ENCODE peak calls at places on chromosomes 3 and 15, in four cellular contexts. M, B, G and Z are unnamed samples.

GRCh38 chr3:167973046-167973445 is 122.7 kb downstream of the GOLIM4 start:
- DNase-seq in G (no peak), B (no peak), M (no peak), Z (no peak)

GRCh38 chr3:42557849-42558248 is 23.9 kb downstream of the SEC22C start:
- DNase-seq in M (peak), B (no peak), G (no peak), Z (no peak)

GRCh38 chr3:50652709-50653108 is 22.0 kb upstream of the DOCK3 start:
- DNase-seq in M (peak), B (peak), G (peak), Z (peak)

GRCh38 chr3:184908859-184909258 is 96.9 kb downstream of the VPS8 start:
- DNase-seq in G (no peak), M (no peak), B (no peak), Z (no peak)

GRCh38 chr15:83248944-83249343 is 35.5 kb downstream of the BNC1 start:
- DNase-seq in G (no peak), M (no peak), B (no peak), Z (no peak)

GRCh38 chr3:55445551-55445950 is 41.6 kb downstream of the WNT5A start:
- DNase-seq in M (peak), G (no peak), B (no peak), Z (no peak)

GRCh38 chr15:100284701-100285100 is 57.1 kb downstream of the ADAMTS17 start:
- DNase-seq in B (no peak), M (no peak), G (no peak), Z (no peak)

GRCh38 chr15:98649996-98650870 is 1.9 kb downstream of the IGF1R start:
- DNase-seq in B (no peak), G (no peak), M (peak), Z (no peak)

GRCh38 chr3:110731148-110731547 is 340.5 kb upstream of the NECTIN3 start:
- DNase-seq in B (no peak), M (no peak), G (no peak), Z (no peak)

GRCh38 chr3:141738636-141739363 is 702 bp downstream of the RNF7 start:
- DNase-seq in B (peak), G (no peak), M (no peak), Z (no peak)

GRCh38 chr15:79989682-79990081 is 18.7 kb upstream of the BCL2A1 start:
- DNase-seq in G (no peak), M (no peak), B (no peak), Z (no peak)

GRCh38 chr3:122356402-122356801 is 26.6 kb downstream of the MIX23 start:
- DNase-seq in M (peak), B (peak), G (no peak), Z (peak)

GRCh38 chr3:24237971-24238767 is 256.5 kb downstream of the THRB start:
- DNase-seq in M (peak), B (peak), G (peak), Z (peak)

GRCh38 chr3:149506540-149506939 is 32.0 kb downstream of the TM4SF4 start:
- DNase-seq in B (no peak), M (no peak), G (no peak), Z (no peak)

GRCh38 chr3:57805263-57805662 is 49.2 kb downstream of the SLMAP start:
- DNase-seq in G (no peak), B (peak), M (no peak), Z (no peak)

GRCh38 chr3:124965413-124965812 is 30.9 kb upstream of the MUC13 start:
- DNase-seq in M (no peak), B (no peak), G (peak), Z (no peak)

GRCh38 chr15:71526061-71526460 is 284.3 kb upstream of the NR2E3 start:
- DNase-seq in G (no peak), M (no peak), B (no peak), Z (no peak)

GRCh38 chr3:142828703-142829304 is 60.1 kb downstream of the PCOLCE2 start:
- DNase-seq in G (peak), B (peak), M (peak), Z (peak)

GRCh38 chr3:186121271-186121670 is 12.4 kb upstream of the ETV5 start:
- DNase-seq in M (no peak), G (no peak), B (no peak), Z (no peak)

GRCh38 chr3:41522620-41523019 is 323.3 kb downstream of the CTNNB1 start:
- DNase-seq in G (peak), B (no peak), M (no peak), Z (no peak)

GRCh38 chr15:32867313-32867626 is 149.5 kb downstream of the GREM1 start:
- DNase-seq in B (peak), M (no peak), G (no peak), Z (no peak)

GRCh38 chr3:66413151-66413751 is 87.6 kb downstream of the LRIG1 start:
- DNase-seq in B (no peak), G (no peak), M (no peak), Z (no peak)
- TF ChIP-seq GABPA in B (no peak), G (no peak), M (no peak), Z (no peak)

GRCh38 chr3:117486709-117487394 is 777.3 kb downstream of the TUSC7 start:
- DNase-seq in G (peak), B (no peak), M (no peak), Z (no peak)
- TF ChIP-seq ZNF274 in G (no peak), B (no peak), M (no peak), Z (no peak)

DNA sequence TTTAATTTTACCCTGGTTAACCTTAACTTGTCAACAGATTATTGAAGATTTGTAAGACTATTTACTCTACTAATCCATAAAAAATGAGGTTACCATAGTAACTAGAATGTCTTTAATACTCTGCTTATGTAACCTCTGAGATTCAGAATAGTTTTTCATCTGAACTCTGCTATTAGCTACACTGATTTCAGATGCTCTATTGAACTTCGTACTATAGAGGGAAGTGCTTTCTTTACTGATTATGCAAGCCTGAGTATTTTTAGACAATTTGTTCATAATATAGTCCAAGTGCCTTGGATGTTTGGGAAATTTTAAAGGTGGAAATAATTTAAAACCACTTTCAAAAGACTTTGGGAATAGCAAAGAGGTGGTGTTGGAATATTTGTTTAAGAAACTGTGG is 107.9 kb upstream of the GBE1 start:
- DNase-seq in M (no peak), G (no peak), B (no peak), Z (no peak)
- TF ChIP-seq GABPA in M (no peak), G (no peak), B (no peak), Z (no peak)

GRCh38 chr3:113103588-113103987 is 107.8 kb upstream of the BOC start:
- DNase-seq in M (peak), B (no peak), G (no peak), Z (no peak)
- TF ChIP-seq ZNF274 in M (no peak), B (no peak), G (no peak), Z (no peak)

GRCh38 chr3:4416961-4417360 is 50.1 kb downstream of the SUMF1 start:
- DNase-seq in B (no peak), M (no peak), G (no peak), Z (no peak)
- TF ChIP-seq GABPA in B (no peak), M (no peak), G (no peak), Z (no peak)

GRCh38 chr15:25171111-25171811 is 216.5 kb downstream of the SNRPN start:
- DNase-seq in B (no peak), M (no peak), G (no peak), Z (no peak)
- TF ChIP-seq ZNF274 in B (no peak), M (no peak), G (no peak), Z (no peak)

GRCh38 chr3:105691633-105692032 is 177.2 kb downstream of the CBLB start:
- DNase-seq in M (no peak), G (no peak), B (no peak), Z (no peak)
- TF ChIP-seq GABPA in M (no peak), G (no peak), B (no peak), Z (no peak)

GRCh38 chr3:45214061-45214680 is 11.9 kb downstream of the TMEM158 start:
- DNase-seq in B (no peak), M (no peak), G (no peak), Z (no peak)

GRCh38 chr3:45215466-45215865 is 10.6 kb downstream of the TMEM158 start:
- DNase-seq in B (no peak), M (no peak), G (no peak), Z (no peak)

GRCh38 chr3:45216210-45216609 is 9.9 kb downstream of the TMEM158 start:
- DNase-seq in G (no peak), B (no peak), M (no peak), Z (no peak)

GRCh38 chr3:45219694-45220093 is 6.4 kb downstream of the TMEM158 start:
- DNase-seq in B (no peak), G (no peak), M (no peak), Z (no peak)

DNA sequence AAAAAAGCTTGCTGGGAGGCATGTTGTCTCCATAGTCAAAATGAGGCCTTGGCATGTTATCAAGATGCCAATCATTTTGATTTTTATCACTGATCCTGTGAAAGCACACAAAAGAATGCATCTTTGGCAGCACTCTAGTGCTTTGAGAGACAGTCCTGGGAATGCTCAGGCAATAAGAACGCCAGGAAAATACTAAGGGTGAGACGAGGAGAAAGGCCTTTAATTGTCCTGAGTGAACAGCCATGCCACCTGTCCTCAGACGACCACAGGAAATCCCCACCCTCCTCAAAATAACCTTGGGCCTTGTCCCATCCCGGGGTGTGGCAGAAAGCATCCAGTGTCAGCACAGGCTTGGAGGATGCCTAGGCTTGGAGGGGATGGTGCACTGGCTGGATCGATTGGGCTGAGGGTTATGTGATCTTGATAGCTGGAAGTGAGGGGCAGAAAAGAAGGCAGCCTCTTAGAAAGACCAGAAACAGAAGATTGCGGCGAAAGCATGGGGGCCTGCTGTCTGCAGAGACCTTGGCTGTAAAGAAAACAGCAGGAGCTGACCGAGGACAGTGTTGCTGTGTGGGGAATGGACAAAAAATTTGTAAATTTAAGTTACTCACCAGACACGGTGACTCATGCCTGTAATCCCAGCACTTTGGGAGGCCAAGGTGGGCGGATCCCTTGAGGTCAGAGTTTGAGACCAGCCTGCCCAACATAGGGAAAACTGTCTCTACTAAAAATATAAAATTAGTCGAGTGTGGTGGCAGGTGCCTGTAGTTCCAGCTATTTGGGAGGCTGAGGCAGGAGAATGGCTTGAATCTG is 7.3 kb downstream of the TMEM158 start:
- DNase-seq in M (no peak), B (peak), G (no peak), Z (no peak)
- TF ChIP-seq ZNF274 in M (no peak), B (no peak), G (no peak), Z (no peak)